ENCODE peak calls at places on chromosomes 13 and 19, in five cellular contexts. One of them, this sample, is unnamed.

GRCh38 chr13:41137951-41138350 is 5.3 kb upstream of the KBTBD6 start:
- DNase-seq in heart left ventricle: no peak
- DNase-seq in hepatic stellate cell: peak
- DNase-seq in cerebellar nuclear complex: no peak
- DNase-seq in activated naive CD4-positive, alpha-beta T cell treated with anti-CD3 and anti-CD28 coated beads for 36 hours: no peak
- DNase-seq in this sample: no peak

GRCh38 chr19:10486551-10486950 is 16.6 kb downstream of the KEAP1 start:
- DNase-seq in heart left ventricle: no peak
- DNase-seq in hepatic stellate cell: no peak
- DNase-seq in cerebellar nuclear complex: no peak
- DNase-seq in activated naive CD4-positive, alpha-beta T cell treated with anti-CD3 and anti-CD28 coated beads for 36 hours: no peak
- DNase-seq in this sample: no peak

GRCh38 chr19:50717891-50718254 is 1.7 kb downstream of the SHANK1 start:
- DNase-seq in heart left ventricle: no peak
- DNase-seq in hepatic stellate cell: no peak
- DNase-seq in cerebellar nuclear complex: no peak
- DNase-seq in activated naive CD4-positive, alpha-beta T cell treated with anti-CD3 and anti-CD28 coated beads for 36 hours: no peak
- DNase-seq in this sample: no peak

GRCh38 chr19:32324631-32325215 is 20.7 kb upstream of the ZNF507 start:
- DNase-seq in heart left ventricle: no peak
- DNase-seq in hepatic stellate cell: no peak
- DNase-seq in cerebellar nuclear complex: no peak
- DNase-seq in activated naive CD4-positive, alpha-beta T cell treated with anti-CD3 and anti-CD28 coated beads for 36 hours: no peak
- DNase-seq in this sample: no peak

GRCh38 chr13:31461923-31462322 is 262.1 kb downstream of the B3GLCT start:
- DNase-seq in heart left ventricle: no peak
- DNase-seq in hepatic stellate cell: no peak
- DNase-seq in cerebellar nuclear complex: no peak
- DNase-seq in activated naive CD4-positive, alpha-beta T cell treated with anti-CD3 and anti-CD28 coated beads for 36 hours: no peak
- DNase-seq in this sample: no peak

GRCh38 chr13:30755678-30756077 is 20.3 kb downstream of the ALOX5AP start:
- DNase-seq in heart left ventricle: no peak
- DNase-seq in hepatic stellate cell: no peak
- DNase-seq in cerebellar nuclear complex: no peak
- DNase-seq in activated naive CD4-positive, alpha-beta T cell treated with anti-CD3 and anti-CD28 coated beads for 36 hours: no peak
- DNase-seq in this sample: no peak

GRCh38 chr19:44757735-44758505 is 9.4 kb downstream of the BCL3 start:
- DNase-seq in heart left ventricle: peak
- DNase-seq in hepatic stellate cell: peak
- DNase-seq in cerebellar nuclear complex: no peak
- DNase-seq in activated naive CD4-positive, alpha-beta T cell treated with anti-CD3 and anti-CD28 coated beads for 36 hours: no peak
- DNase-seq in this sample: peak

GRCh38 chr19:488505-489417 is 7.5 kb upstream of the MADCAM1 start:
- DNase-seq in heart left ventricle: peak
- DNase-seq in hepatic stellate cell: peak
- DNase-seq in cerebellar nuclear complex: no peak
- DNase-seq in activated naive CD4-positive, alpha-beta T cell treated with anti-CD3 and anti-CD28 coated beads for 36 hours: peak
- DNase-seq in this sample: peak

GRCh38 chr19:50380137-50380536 is 3.9 kb downstream of the NR1H2 start:
- DNase-seq in heart left ventricle: no peak
- DNase-seq in hepatic stellate cell: no peak
- DNase-seq in cerebellar nuclear complex: no peak
- DNase-seq in activated naive CD4-positive, alpha-beta T cell treated with anti-CD3 and anti-CD28 coated beads for 36 hours: no peak
- DNase-seq in this sample: no peak

GRCh38 chr13:44350775-44351504 is 22.7 kb upstream of the SERP2 start:
- DNase-seq in heart left ventricle: no peak
- DNase-seq in hepatic stellate cell: no peak
- DNase-seq in cerebellar nuclear complex: no peak
- DNase-seq in activated naive CD4-positive, alpha-beta T cell treated with anti-CD3 and anti-CD28 coated beads for 36 hours: no peak
- DNase-seq in this sample: no peak

GRCh38 chr13:48156466-48156865 is 61.6 kb upstream of the MED4 start:
- DNase-seq in heart left ventricle: peak
- DNase-seq in hepatic stellate cell: no peak
- DNase-seq in cerebellar nuclear complex: no peak
- DNase-seq in activated naive CD4-positive, alpha-beta T cell treated with anti-CD3 and anti-CD28 coated beads for 36 hours: peak
- DNase-seq in this sample: peak

GRCh38 chr19:15575406-15575805 is 39.6 kb upstream of the CYP4F8 start:
- DNase-seq in heart left ventricle: no peak
- DNase-seq in hepatic stellate cell: no peak
- DNase-seq in cerebellar nuclear complex: no peak
- DNase-seq in activated naive CD4-positive, alpha-beta T cell treated with anti-CD3 and anti-CD28 coated beads for 36 hours: no peak
- DNase-seq in this sample: no peak

GRCh38 chr19:52398091-52398461 is 427 bp downstream of the ZNF528 start:
- DNase-seq in heart left ventricle: no peak
- DNase-seq in hepatic stellate cell: peak
- DNase-seq in cerebellar nuclear complex: no peak
- DNase-seq in activated naive CD4-positive, alpha-beta T cell treated with anti-CD3 and anti-CD28 coated beads for 36 hours: no peak
- DNase-seq in this sample: no peak

This sample was measured in neural crest cell.